ENCODE peak calls at places on chromosome 17, in eight cellular contexts. One of them, this sample, is unnamed.
A peak's percentile ranks its signal among the peaks of the same experiment; 100 is the strongest.

GRCh38 chr17:68972119-68972704 is 17.0 kb upstream of the ABCA8 start:
- DNase-seq in CD8-positive, alpha-beta memory T cell: no peak
- DNase-seq in skeletal muscle cell: no peak
- DNase-seq in activated gamma-delta T cell treated with Interleukin-2 at 50 U/mL for 16 hours: no peak
- DNase-seq in left cardiac atrium: no peak
- DNase-seq in NCI-H524: no peak
- DNase-seq in naive B cell: no peak
- DNase-seq in DMS 273 treated with DMSO at 0.1 percent for 48 hours: no peak
- DNase-seq in this sample: no peak

GRCh38 chr17:4881761-4882555 is 17.4 kb upstream of the C17orf107 start:
- DNase-seq in CD8-positive, alpha-beta memory T cell: peak; percentile 78
- DNase-seq in skeletal muscle cell: no peak
- DNase-seq in activated gamma-delta T cell treated with Interleukin-2 at 50 U/mL for 16 hours: peak; percentile 65
- DNase-seq in left cardiac atrium: peak; percentile 61
- DNase-seq in NCI-H524: no peak
- DNase-seq in naive B cell: peak; percentile 52
- DNase-seq in DMS 273 treated with DMSO at 0.1 percent for 48 hours: no peak
- DNase-seq in this sample: no peak

GRCh38 chr17:68906638-68907037 is 48.6 kb downstream of the ABCA8 start:
- DNase-seq in CD8-positive, alpha-beta memory T cell: no peak
- DNase-seq in skeletal muscle cell: peak; percentile 4
- DNase-seq in activated gamma-delta T cell treated with Interleukin-2 at 50 U/mL for 16 hours: no peak
- DNase-seq in left cardiac atrium: no peak
- DNase-seq in NCI-H524: peak; percentile 15
- DNase-seq in naive B cell: no peak
- DNase-seq in DMS 273 treated with DMSO at 0.1 percent for 48 hours: peak; percentile 35
- DNase-seq in this sample: no peak

GRCh38 chr17:77827461-77827968 is 131.0 kb upstream of the TNRC6C start:
- DNase-seq in CD8-positive, alpha-beta memory T cell: no peak
- DNase-seq in skeletal muscle cell: no peak
- DNase-seq in activated gamma-delta T cell treated with Interleukin-2 at 50 U/mL for 16 hours: no peak
- DNase-seq in left cardiac atrium: peak; percentile 11
- DNase-seq in NCI-H524: no peak
- DNase-seq in naive B cell: no peak
- DNase-seq in DMS 273 treated with DMSO at 0.1 percent for 48 hours: no peak
- DNase-seq in this sample: no peak

GRCh38 chr17:61223725-61224124 is 175.9 kb upstream of the TBX2 start:
- DNase-seq in CD8-positive, alpha-beta memory T cell: no peak
- DNase-seq in skeletal muscle cell: no peak
- DNase-seq in activated gamma-delta T cell treated with Interleukin-2 at 50 U/mL for 16 hours: no peak
- DNase-seq in left cardiac atrium: no peak
- DNase-seq in NCI-H524: no peak
- DNase-seq in naive B cell: no peak
- DNase-seq in DMS 273 treated with DMSO at 0.1 percent for 48 hours: no peak
- DNase-seq in this sample: no peak

GRCh38 chr17:44353656-44354331 is 8.7 kb downstream of the GRN start:
- DNase-seq in CD8-positive, alpha-beta memory T cell: no peak
- DNase-seq in skeletal muscle cell: no peak
- DNase-seq in activated gamma-delta T cell treated with Interleukin-2 at 50 U/mL for 16 hours: no peak
- DNase-seq in left cardiac atrium: no peak
- DNase-seq in NCI-H524: no peak
- DNase-seq in naive B cell: no peak
- DNase-seq in DMS 273 treated with DMSO at 0.1 percent for 48 hours: no peak
- DNase-seq in this sample: no peak

GRCh38 chr17:45050680-45051059 is 762 bp downstream of the DCAKD start:
- DNase-seq in CD8-positive, alpha-beta memory T cell: no peak
- DNase-seq in skeletal muscle cell: no peak
- DNase-seq in activated gamma-delta T cell treated with Interleukin-2 at 50 U/mL for 16 hours: peak; percentile 28
- DNase-seq in left cardiac atrium: no peak
- DNase-seq in NCI-H524: no peak
- DNase-seq in naive B cell: peak; percentile 5
- DNase-seq in DMS 273 treated with DMSO at 0.1 percent for 48 hours: no peak
- DNase-seq in this sample: no peak

GRCh38 chr17:47239663-47240374 is 13.8 kb upstream of the ITGB3 start:
- DNase-seq in CD8-positive, alpha-beta memory T cell: no peak
- DNase-seq in skeletal muscle cell: peak; percentile 96
- DNase-seq in activated gamma-delta T cell treated with Interleukin-2 at 50 U/mL for 16 hours: no peak
- DNase-seq in left cardiac atrium: peak; percentile 92
- DNase-seq in NCI-H524: no peak
- DNase-seq in naive B cell: no peak
- DNase-seq in DMS 273 treated with DMSO at 0.1 percent for 48 hours: no peak
- DNase-seq in this sample: peak; percentile 98

GRCh38 chr17:76077582-76078110 is 1.3 kb upstream of the ZACN start:
- DNase-seq in CD8-positive, alpha-beta memory T cell: no peak
- DNase-seq in skeletal muscle cell: no peak
- DNase-seq in activated gamma-delta T cell treated with Interleukin-2 at 50 U/mL for 16 hours: no peak
- DNase-seq in left cardiac atrium: no peak
- DNase-seq in NCI-H524: no peak
- DNase-seq in naive B cell: peak; percentile 28
- DNase-seq in DMS 273 treated with DMSO at 0.1 percent for 48 hours: no peak
- DNase-seq in this sample: no peak

GRCh38 chr17:69417545-69418483 is 3.3 kb downstream of the MAP2K6 start:
- DNase-seq in CD8-positive, alpha-beta memory T cell: no peak
- DNase-seq in skeletal muscle cell: peak; percentile 12
- DNase-seq in activated gamma-delta T cell treated with Interleukin-2 at 50 U/mL for 16 hours: no peak
- DNase-seq in left cardiac atrium: no peak
- DNase-seq in NCI-H524: no peak
- DNase-seq in naive B cell: no peak
- DNase-seq in DMS 273 treated with DMSO at 0.1 percent for 48 hours: peak; percentile 16
- DNase-seq in this sample: no peak

GRCh38 chr17:50631908-50632571 is 2.6 kb upstream of the ABCC3 start:
- DNase-seq in CD8-positive, alpha-beta memory T cell: no peak
- DNase-seq in skeletal muscle cell: no peak
- DNase-seq in activated gamma-delta T cell treated with Interleukin-2 at 50 U/mL for 16 hours: no peak
- DNase-seq in left cardiac atrium: no peak
- DNase-seq in NCI-H524: no peak
- DNase-seq in naive B cell: no peak
- DNase-seq in DMS 273 treated with DMSO at 0.1 percent for 48 hours: no peak
- DNase-seq in this sample: no peak

GRCh38 chr17:66426397-66427033 is 124.1 kb downstream of the PRKCA start:
- DNase-seq in CD8-positive, alpha-beta memory T cell: peak; percentile 49
- DNase-seq in skeletal muscle cell: no peak
- DNase-seq in activated gamma-delta T cell treated with Interleukin-2 at 50 U/mL for 16 hours: peak; percentile 26
- DNase-seq in left cardiac atrium: no peak
- DNase-seq in NCI-H524: peak; percentile 34
- DNase-seq in naive B cell: no peak
- DNase-seq in DMS 273 treated with DMSO at 0.1 percent for 48 hours: no peak
- DNase-seq in this sample: no peak

GRCh38 chr17:73696251-73696650 is 52.0 kb upstream of the SDK2 start:
- DNase-seq in CD8-positive, alpha-beta memory T cell: no peak
- DNase-seq in skeletal muscle cell: no peak
- DNase-seq in activated gamma-delta T cell treated with Interleukin-2 at 50 U/mL for 16 hours: no peak
- DNase-seq in left cardiac atrium: no peak
- DNase-seq in NCI-H524: no peak
- DNase-seq in naive B cell: no peak
- DNase-seq in DMS 273 treated with DMSO at 0.1 percent for 48 hours: no peak
- DNase-seq in this sample: no peak

GRCh38 chr17:74642995-74643394 is 19.5 kb upstream of the CD300E start:
- DNase-seq in CD8-positive, alpha-beta memory T cell: no peak
- DNase-seq in skeletal muscle cell: no peak
- DNase-seq in activated gamma-delta T cell treated with Interleukin-2 at 50 U/mL for 16 hours: no peak
- DNase-seq in left cardiac atrium: no peak
- DNase-seq in NCI-H524: no peak
- DNase-seq in naive B cell: no peak
- DNase-seq in DMS 273 treated with DMSO at 0.1 percent for 48 hours: no peak
- DNase-seq in this sample: no peak

GRCh38 chr17:76142044-76143041 is 1.3 kb upstream of the FOXJ1 start:
- DNase-seq in CD8-positive, alpha-beta memory T cell: peak; percentile 44
- DNase-seq in skeletal muscle cell: no peak
- DNase-seq in activated gamma-delta T cell treated with Interleukin-2 at 50 U/mL for 16 hours: no peak
- DNase-seq in left cardiac atrium: no peak
- DNase-seq in NCI-H524: no peak
- DNase-seq in naive B cell: no peak
- DNase-seq in DMS 273 treated with DMSO at 0.1 percent for 48 hours: no peak
- DNase-seq in this sample: no peak

GRCh38 chr17:48840441-48840840 is 9.6 kb downstream of the CALCOCO2 start:
- DNase-seq in CD8-positive, alpha-beta memory T cell: no peak
- DNase-seq in skeletal muscle cell: no peak
- DNase-seq in activated gamma-delta T cell treated with Interleukin-2 at 50 U/mL for 16 hours: no peak
- DNase-seq in left cardiac atrium: no peak
- DNase-seq in NCI-H524: no peak
- DNase-seq in naive B cell: no peak
- DNase-seq in DMS 273 treated with DMSO at 0.1 percent for 48 hours: no peak
- DNase-seq in this sample: no peak

GRCh38 chr17:63550816-63551639 is 751 bp downstream of the DCAF7 start:
- DNase-seq in CD8-positive, alpha-beta memory T cell: no peak
- DNase-seq in skeletal muscle cell: peak; percentile 10
- DNase-seq in activated gamma-delta T cell treated with Interleukin-2 at 50 U/mL for 16 hours: no peak
- DNase-seq in left cardiac atrium: no peak
- DNase-seq in NCI-H524: peak; percentile 69
- DNase-seq in naive B cell: no peak
- DNase-seq in DMS 273 treated with DMSO at 0.1 percent for 48 hours: peak; percentile 13
- DNase-seq in this sample: peak; percentile 6

GRCh38 chr17:81665205-81666091 is 957 bp downstream of the OXLD1 start:
- DNase-seq in CD8-positive, alpha-beta memory T cell: peak; percentile 55
- DNase-seq in skeletal muscle cell: no peak
- DNase-seq in activated gamma-delta T cell treated with Interleukin-2 at 50 U/mL for 16 hours: peak; percentile 16
- DNase-seq in left cardiac atrium: peak; percentile 45
- DNase-seq in NCI-H524: peak; percentile 50
- DNase-seq in naive B cell: no peak
- DNase-seq in DMS 273 treated with DMSO at 0.1 percent for 48 hours: no peak
- DNase-seq in this sample: no peak

GRCh38 chr17:27294689-27295630 is 1.0 kb downstream of the WSB1 start:
- DNase-seq in CD8-positive, alpha-beta memory T cell: peak; percentile 58
- DNase-seq in skeletal muscle cell: peak; percentile 37
- DNase-seq in activated gamma-delta T cell treated with Interleukin-2 at 50 U/mL for 16 hours: peak; percentile 41
- DNase-seq in left cardiac atrium: peak; percentile 65
- DNase-seq in NCI-H524: peak; percentile 80
- DNase-seq in naive B cell: peak; percentile 36
- DNase-seq in DMS 273 treated with DMSO at 0.1 percent for 48 hours: peak; percentile 63
- DNase-seq in this sample: peak; percentile 53

GRCh38 chr17:39711851-39712250 is 12.0 kb downstream of the ERBB2 start:
- DNase-seq in CD8-positive, alpha-beta memory T cell: no peak
- DNase-seq in skeletal muscle cell: no peak
- DNase-seq in activated gamma-delta T cell treated with Interleukin-2 at 50 U/mL for 16 hours: no peak
- DNase-seq in left cardiac atrium: no peak
- DNase-seq in NCI-H524: no peak
- DNase-seq in naive B cell: no peak
- DNase-seq in DMS 273 treated with DMSO at 0.1 percent for 48 hours: no peak
- DNase-seq in this sample: no peak

GRCh38 chr17:9700754-9701476 is 55.6 kb downstream of the USP43 start:
- DNase-seq in CD8-positive, alpha-beta memory T cell: no peak
- DNase-seq in skeletal muscle cell: no peak
- DNase-seq in activated gamma-delta T cell treated with Interleukin-2 at 50 U/mL for 16 hours: no peak
- DNase-seq in left cardiac atrium: no peak
- DNase-seq in NCI-H524: no peak
- DNase-seq in naive B cell: no peak
- DNase-seq in DMS 273 treated with DMSO at 0.1 percent for 48 hours: no peak
- DNase-seq in this sample: no peak

GRCh38 chr17:61157246-61157887 is 242.3 kb upstream of the TBX2 start:
- DNase-seq in CD8-positive, alpha-beta memory T cell: no peak
- DNase-seq in skeletal muscle cell: no peak
- DNase-seq in activated gamma-delta T cell treated with Interleukin-2 at 50 U/mL for 16 hours: no peak
- DNase-seq in left cardiac atrium: no peak
- DNase-seq in NCI-H524: no peak
- DNase-seq in naive B cell: no peak
- DNase-seq in DMS 273 treated with DMSO at 0.1 percent for 48 hours: peak; percentile 62
- DNase-seq in this sample: peak; percentile 15

GRCh38 chr17:79677646-79678045 is 53.1 kb upstream of the ENPP7 start:
- DNase-seq in CD8-positive, alpha-beta memory T cell: no peak
- DNase-seq in skeletal muscle cell: no peak
- DNase-seq in activated gamma-delta T cell treated with Interleukin-2 at 50 U/mL for 16 hours: no peak
- DNase-seq in left cardiac atrium: no peak
- DNase-seq in NCI-H524: no peak
- DNase-seq in naive B cell: no peak
- DNase-seq in DMS 273 treated with DMSO at 0.1 percent for 48 hours: no peak
- DNase-seq in this sample: no peak

GRCh38 chr17:68170246-68170645 is 77.6 kb upstream of the AMZ2 start:
- DNase-seq in CD8-positive, alpha-beta memory T cell: no peak
- DNase-seq in skeletal muscle cell: no peak
- DNase-seq in activated gamma-delta T cell treated with Interleukin-2 at 50 U/mL for 16 hours: no peak
- DNase-seq in left cardiac atrium: no peak
- DNase-seq in NCI-H524: no peak
- DNase-seq in naive B cell: no peak
- DNase-seq in DMS 273 treated with DMSO at 0.1 percent for 48 hours: no peak
- DNase-seq in this sample: no peak

GRCh38 chr17:17258998-17259397 is 22.0 kb upstream of the FLCN start:
- DNase-seq in CD8-positive, alpha-beta memory T cell: no peak
- DNase-seq in skeletal muscle cell: no peak
- DNase-seq in activated gamma-delta T cell treated with Interleukin-2 at 50 U/mL for 16 hours: no peak
- DNase-seq in left cardiac atrium: no peak
- DNase-seq in NCI-H524: no peak
- DNase-seq in naive B cell: no peak
- DNase-seq in DMS 273 treated with DMSO at 0.1 percent for 48 hours: no peak
- DNase-seq in this sample: no peak

GRCh38 chr17:76714822-76715461 is 4.2 kb upstream of the MXRA7 start:
- DNase-seq in CD8-positive, alpha-beta memory T cell: peak; percentile 82
- DNase-seq in skeletal muscle cell: no peak
- DNase-seq in activated gamma-delta T cell treated with Interleukin-2 at 50 U/mL for 16 hours: peak; percentile 84
- DNase-seq in left cardiac atrium: peak; percentile 75
- DNase-seq in NCI-H524: no peak
- DNase-seq in naive B cell: peak; percentile 66
- DNase-seq in DMS 273 treated with DMSO at 0.1 percent for 48 hours: no peak
- DNase-seq in this sample: no peak

GRCh38 chr17:8959312-8959918 is 6.1 kb downstream of the PIK3R5 start:
- DNase-seq in CD8-positive, alpha-beta memory T cell: no peak
- DNase-seq in skeletal muscle cell: no peak
- DNase-seq in activated gamma-delta T cell treated with Interleukin-2 at 50 U/mL for 16 hours: no peak
- DNase-seq in left cardiac atrium: no peak
- DNase-seq in NCI-H524: no peak
- DNase-seq in naive B cell: no peak
- DNase-seq in DMS 273 treated with DMSO at 0.1 percent for 48 hours: no peak
- DNase-seq in this sample: no peak

GRCh38 chr17:64240261-64240740 is 22.8 kb downstream of the TEX2 start:
- DNase-seq in CD8-positive, alpha-beta memory T cell: no peak
- DNase-seq in skeletal muscle cell: no peak
- DNase-seq in activated gamma-delta T cell treated with Interleukin-2 at 50 U/mL for 16 hours: no peak
- DNase-seq in left cardiac atrium: peak; percentile 38
- DNase-seq in NCI-H524: no peak
- DNase-seq in naive B cell: no peak
- DNase-seq in DMS 273 treated with DMSO at 0.1 percent for 48 hours: no peak
- DNase-seq in this sample: no peak

GRCh38 chr17:1779571-1780074 is 17.8 kb downstream of the SERPINF1 start:
- DNase-seq in CD8-positive, alpha-beta memory T cell: no peak
- DNase-seq in skeletal muscle cell: peak; percentile 91
- DNase-seq in activated gamma-delta T cell treated with Interleukin-2 at 50 U/mL for 16 hours: no peak
- DNase-seq in left cardiac atrium: peak; percentile 85
- DNase-seq in NCI-H524: no peak
- DNase-seq in naive B cell: no peak
- DNase-seq in DMS 273 treated with DMSO at 0.1 percent for 48 hours: peak; percentile 11
- DNase-seq in this sample: peak; percentile 92